ENCODE peak calls at places on chromosomes 11 and 22, in four cellular contexts. One of them, this sample, is unnamed.

GRCh38 chr22:50183141-50183971 is 2.4 kb upstream of the TRABD start:
- DNase-seq in spleen: peak
- DNase-seq in GM12878: no peak
- DNase-seq in endothelial cell of umbilical vein: no peak
- DNase-seq in this sample: no peak

GRCh38 chr22:49751318-49751967 is 76.2 kb downstream of the BRD1 start:
- DNase-seq in spleen: no peak
- DNase-seq in GM12878: no peak
- DNase-seq in endothelial cell of umbilical vein: no peak
- DNase-seq in this sample: no peak

GRCh38 chr22:27930246-27931060 is 11.4 kb upstream of the PITPNB start:
- DNase-seq in spleen: no peak
- DNase-seq in GM12878: no peak
- DNase-seq in endothelial cell of umbilical vein: no peak
- DNase-seq in this sample: no peak

GRCh38 chr11:122664188-122664587 is 8.7 kb downstream of the UBASH3B start:
- DNase-seq in spleen: no peak
- DNase-seq in GM12878: no peak
- DNase-seq in endothelial cell of umbilical vein: no peak
- DNase-seq in this sample: no peak

GRCh38 chr22:48760481-48761238 is 1067.0 kb downstream of the BRD1 start:
- DNase-seq in spleen: no peak
- DNase-seq in GM12878: no peak
- DNase-seq in endothelial cell of umbilical vein: no peak
- DNase-seq in this sample: no peak

GRCh38 chr11:111352935-111353695 is 26.0 kb downstream of the POU2AF1 start:
- DNase-seq in spleen: no peak
- DNase-seq in GM12878: no peak
- DNase-seq in endothelial cell of umbilical vein: no peak
- DNase-seq in this sample: no peak

GRCh38 chr22:19631899-19632670 is 82.2 kb upstream of the SEPTIN5 start:
- DNase-seq in spleen: no peak
- DNase-seq in GM12878: no peak
- DNase-seq in endothelial cell of umbilical vein: peak
- DNase-seq in this sample: no peak

GRCh38 chr11:124612045-124612444 is 817 bp downstream of the PANX3 start:
- DNase-seq in spleen: no peak
- DNase-seq in GM12878: no peak
- DNase-seq in endothelial cell of umbilical vein: no peak
- DNase-seq in this sample: peak

GRCh38 chr11:130295657-130296056 is 19.1 kb downstream of the ZBTB44 start:
- DNase-seq in spleen: no peak
- DNase-seq in GM12878: no peak
- DNase-seq in endothelial cell of umbilical vein: no peak
- DNase-seq in this sample: no peak

GRCh38 chr11:122584670-122585069 is 70.9 kb upstream of the UBASH3B start:
- DNase-seq in spleen: no peak
- DNase-seq in GM12878: no peak
- DNase-seq in endothelial cell of umbilical vein: no peak
- DNase-seq in this sample: no peak

GRCh38 chr11:69443968-69444364 is 37.5 kb upstream of the LINC01488 start:
- DNase-seq in spleen: peak
- DNase-seq in GM12878: no peak
- DNase-seq in endothelial cell of umbilical vein: peak
- DNase-seq in this sample: no peak

DNA sequence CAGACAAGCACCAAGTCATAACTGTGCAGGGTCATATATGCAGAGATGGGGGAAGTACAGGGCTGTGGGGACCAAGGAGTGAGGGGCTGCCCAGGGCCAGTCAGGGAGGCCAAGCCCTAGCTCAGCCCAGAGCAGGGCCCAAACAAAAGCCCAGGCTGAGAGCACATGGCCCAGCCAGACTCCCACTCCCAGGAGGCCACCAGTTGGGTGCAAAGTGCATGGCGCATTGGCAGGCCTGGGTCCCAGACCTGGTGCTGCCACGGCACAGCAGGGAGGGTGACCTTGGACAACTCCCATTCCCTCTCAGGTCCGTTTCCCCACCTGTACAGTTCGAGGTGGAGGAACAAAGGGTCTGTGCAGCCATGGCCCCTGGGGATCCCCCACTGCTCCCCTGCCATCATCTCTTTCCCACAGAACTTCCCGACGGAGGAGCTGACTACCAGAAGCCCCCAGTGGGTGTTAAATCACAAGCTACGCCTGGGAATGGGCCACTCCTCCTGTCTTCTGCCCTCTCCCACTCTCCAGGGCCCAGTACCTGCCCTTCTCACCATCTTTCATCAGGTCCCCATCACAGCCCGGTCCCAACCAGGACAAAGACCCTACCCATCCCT is 608 bp downstream of the NIPSNAP1 start:
- DNase-seq in spleen: peak
- DNase-seq in GM12878: no peak
- DNase-seq in endothelial cell of umbilical vein: no peak
- DNase-seq in this sample: no peak
- H3K4me3 ChIP-seq in spleen: peak
- H3K4me3 ChIP-seq in GM12878: peak
- H3K4me3 ChIP-seq in endothelial cell of umbilical vein: peak
- H3K4me3 ChIP-seq in this sample: peak

GRCh38 chr11:120329556-120329955 is 4.5 kb downstream of the TLCD5 start:
- DNase-seq in spleen: no peak
- DNase-seq in GM12878: no peak
- DNase-seq in endothelial cell of umbilical vein: no peak
- DNase-seq in this sample: no peak

GRCh38 chr11:120327311-120327710 is 2.2 kb downstream of the TLCD5 start:
- DNase-seq in spleen: no peak
- DNase-seq in GM12878: no peak
- DNase-seq in endothelial cell of umbilical vein: no peak
- DNase-seq in this sample: no peak

GRCh38 chr11:120326228-120326627 is 1.1 kb downstream of the TLCD5 start:
- DNase-seq in spleen: no peak
- DNase-seq in GM12878: no peak
- DNase-seq in endothelial cell of umbilical vein: no peak
- DNase-seq in this sample: no peak

GRCh38 chr11:120326845-120327281 is 1.8 kb downstream of the TLCD5 start:
- DNase-seq in spleen: no peak
- DNase-seq in GM12878: no peak
- DNase-seq in endothelial cell of umbilical vein: no peak
- DNase-seq in this sample: no peak

GRCh38 chr11:120324932-120325810 is at the start of gene TLCD5:
- DNase-seq in spleen: peak
- DNase-seq in GM12878: no peak
- DNase-seq in endothelial cell of umbilical vein: peak
- DNase-seq in this sample: no peak
- TF ChIP-seq POLR2AphosphoS5 in spleen: peak
- TF ChIP-seq POLR2AphosphoS5 in GM12878: peak
- TF ChIP-seq POLR2AphosphoS5 in endothelial cell of umbilical vein: peak
- TF ChIP-seq POLR2AphosphoS5 in this sample: peak

GRCh38 chr22:35649026-35649553 is 844 bp downstream of the APOL6 start:
- DNase-seq in spleen: no peak
- DNase-seq in GM12878: no peak
- DNase-seq in endothelial cell of umbilical vein: no peak
- DNase-seq in this sample: no peak
- H3K4me3 ChIP-seq in spleen: peak
- H3K4me3 ChIP-seq in GM12878: peak
- H3K4me3 ChIP-seq in endothelial cell of umbilical vein: peak
- H3K4me3 ChIP-seq in this sample: no peak

DNA sequence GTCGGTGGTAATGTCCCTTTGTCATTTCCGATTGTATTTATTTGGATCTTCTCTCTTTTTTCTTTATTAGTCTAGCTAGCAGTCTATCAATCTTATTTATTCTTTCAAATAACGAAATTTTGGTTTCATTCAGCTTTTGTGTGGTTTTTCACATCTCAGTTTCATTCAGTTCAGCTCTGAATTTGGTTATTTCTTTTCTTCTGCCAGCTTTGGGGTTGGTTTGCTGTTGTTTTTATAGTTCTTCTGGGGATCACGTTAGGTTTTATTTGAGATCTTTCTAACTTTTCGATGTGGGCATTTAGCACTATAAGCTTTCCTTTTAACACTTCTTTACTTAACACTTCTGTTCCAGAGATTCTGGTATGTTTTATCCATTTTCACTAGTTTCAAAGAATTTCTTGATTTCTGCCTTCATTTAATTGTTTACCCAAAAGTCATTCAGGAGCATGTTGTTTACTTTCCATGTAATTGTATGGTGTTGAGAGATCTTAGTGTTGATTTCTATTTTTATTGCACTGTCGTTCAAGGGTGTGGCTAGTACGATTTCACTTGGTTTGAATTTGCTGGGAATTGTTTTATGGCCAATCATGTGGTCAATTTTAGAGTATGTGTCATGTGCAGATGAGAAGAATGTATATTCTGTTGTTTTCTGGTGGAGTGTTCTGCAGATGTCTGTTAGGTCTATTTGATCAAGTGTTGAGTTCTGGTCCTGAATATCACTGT is 7.7 kb upstream of the SCGB1D1 start:
- DNase-seq in spleen: no peak
- DNase-seq in GM12878: no peak
- DNase-seq in endothelial cell of umbilical vein: no peak
- DNase-seq in this sample: no peak
- TF ChIP-seq POLR2AphosphoS5 in spleen: no peak
- TF ChIP-seq POLR2AphosphoS5 in GM12878: no peak
- TF ChIP-seq POLR2AphosphoS5 in endothelial cell of umbilical vein: no peak
- TF ChIP-seq POLR2AphosphoS5 in this sample: no peak

GRCh38 chr22:17158568-17159503 is at the start of gene HDHD5:
- DNase-seq in spleen: peak
- DNase-seq in GM12878: no peak
- DNase-seq in endothelial cell of umbilical vein: peak
- DNase-seq in this sample: no peak

GRCh38 chr22:17158176-17158567 is 905 bp downstream of the HDHD5 start:
- DNase-seq in spleen: no peak
- DNase-seq in GM12878: no peak
- DNase-seq in endothelial cell of umbilical vein: no peak
- DNase-seq in this sample: no peak

GRCh38 chr22:17155941-17156340 is 3.1 kb downstream of the HDHD5 start:
- DNase-seq in spleen: no peak
- DNase-seq in GM12878: no peak
- DNase-seq in endothelial cell of umbilical vein: no peak
- DNase-seq in this sample: no peak

GRCh38 chr22:17159504-17159951 is 451 bp upstream of the HDHD5 start:
- DNase-seq in spleen: no peak
- DNase-seq in GM12878: no peak
- DNase-seq in endothelial cell of umbilical vein: no peak
- DNase-seq in this sample: no peak

GRCh38 chr22:17157714-17158113 is 1.4 kb downstream of the HDHD5 start:
- DNase-seq in spleen: no peak
- DNase-seq in GM12878: no peak
- DNase-seq in endothelial cell of umbilical vein: no peak
- DNase-seq in this sample: no peak
- H3K4me3 ChIP-seq in spleen: peak
- H3K4me3 ChIP-seq in GM12878: peak
- H3K4me3 ChIP-seq in endothelial cell of umbilical vein: no peak
- H3K4me3 ChIP-seq in this sample: peak

DNA sequence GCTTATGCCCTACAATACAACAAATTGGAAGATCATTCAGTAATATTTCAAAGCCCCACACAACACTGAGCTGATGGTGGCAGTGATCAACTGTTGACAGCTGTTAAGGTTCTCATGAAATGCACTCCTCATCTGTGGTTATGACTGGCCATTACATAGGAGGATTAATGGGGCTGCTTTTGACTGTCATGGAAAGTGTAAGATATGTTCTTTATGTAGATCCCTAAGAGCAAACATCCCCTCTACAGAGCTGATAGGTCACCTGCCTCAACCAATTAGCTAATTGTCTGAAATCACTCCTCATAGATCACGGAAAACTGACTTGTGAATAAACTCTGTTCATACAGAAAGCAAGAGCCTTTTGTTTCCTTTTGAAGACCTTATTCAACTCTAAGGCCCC is 78.1 kb downstream of the GAB2 start:
- DNase-seq in spleen: no peak
- DNase-seq in GM12878: no peak
- DNase-seq in endothelial cell of umbilical vein: no peak
- DNase-seq in this sample: no peak
- TF ChIP-seq POLR2AphosphoS5 in spleen: no peak
- TF ChIP-seq POLR2AphosphoS5 in GM12878: no peak
- TF ChIP-seq POLR2AphosphoS5 in endothelial cell of umbilical vein: no peak
- TF ChIP-seq POLR2AphosphoS5 in this sample: no peak

This sample was measured in SK-N-MC.